ENCODE peak calls at places on chromosome 12, in six cellular contexts. One of them, this sample, is unnamed.

GRCh38 chr12:69511870-69512269 is 41.7 kb downstream of the FRS2 start:
- DNase-seq in GM23248: no peak
- DNase-seq in AG09319: no peak
- DNase-seq in ovary: no peak
- DNase-seq in memory B cell: no peak
- DNase-seq in neural progenitor cell: no peak
- DNase-seq in this sample: no peak

GRCh38 chr12:92242917-92243316 is 97.3 kb upstream of the BTG1 start:
- DNase-seq in memory B cell: no peak
- DNase-seq in AG09319: peak; percentile 7
- DNase-seq in GM23248: peak; percentile 51
- DNase-seq in ovary: no peak
- DNase-seq in neural progenitor cell: no peak
- DNase-seq in this sample: no peak

GRCh38 chr12:101780599-101780998 is 41.3 kb upstream of the SYCP3 start:
- DNase-seq in neural progenitor cell: no peak
- DNase-seq in ovary: no peak
- DNase-seq in memory B cell: no peak
- DNase-seq in AG09319: no peak
- DNase-seq in GM23248: no peak
- DNase-seq in this sample: no peak

GRCh38 chr12:94795520-94795919 is 145.2 kb upstream of the TMCC3 start:
- DNase-seq in neural progenitor cell: peak; percentile 54
- DNase-seq in AG09319: peak; percentile 7
- DNase-seq in GM23248: peak; percentile 63
- DNase-seq in ovary: peak; percentile 33
- DNase-seq in memory B cell: no peak
- DNase-seq in this sample: no peak

GRCh38 chr12:6942331-6942665 is 1.3 kb upstream of the RNU7-1 start:
- DNase-seq in neural progenitor cell: no peak
- DNase-seq in memory B cell: no peak
- DNase-seq in AG09319: no peak
- DNase-seq in GM23248: no peak
- DNase-seq in ovary: peak; percentile 64
- DNase-seq in this sample: no peak

GRCh38 chr12:123059501-123059900 is 79.0 kb downstream of the ARL6IP4 start:
- DNase-seq in ovary: no peak
- DNase-seq in AG09319: no peak
- DNase-seq in memory B cell: no peak
- DNase-seq in GM23248: no peak
- DNase-seq in neural progenitor cell: no peak
- DNase-seq in this sample: no peak

GRCh38 chr12:100199023-100199346 is 1.6 kb upstream of the ACTR6 start:
- DNase-seq in ovary: no peak
- DNase-seq in AG09319: no peak
- DNase-seq in neural progenitor cell: no peak
- DNase-seq in memory B cell: no peak
- DNase-seq in GM23248: no peak
- DNase-seq in this sample: no peak

GRCh38 chr12:82867782-82868505 is 181.2 kb downstream of the TMTC2 start:
- DNase-seq in ovary: no peak
- DNase-seq in AG09319: no peak
- DNase-seq in memory B cell: no peak
- DNase-seq in neural progenitor cell: peak; percentile 33
- DNase-seq in GM23248: no peak
- DNase-seq in this sample: no peak

GRCh38 chr12:77032406-77032805 is 33.0 kb downstream of the E2F7 start:
- DNase-seq in GM23248: peak; percentile 79
- DNase-seq in ovary: no peak
- DNase-seq in neural progenitor cell: no peak
- DNase-seq in memory B cell: no peak
- DNase-seq in AG09319: no peak
- DNase-seq in this sample: no peak

GRCh38 chr12:25550186-25550585 is 2.9 kb downstream of the LMNTD1 start:
- DNase-seq in memory B cell: no peak
- DNase-seq in neural progenitor cell: no peak
- DNase-seq in ovary: no peak
- DNase-seq in AG09319: no peak
- DNase-seq in GM23248: peak; percentile 73
- DNase-seq in this sample: no peak

GRCh38 chr12:112419269-112420133 is 754 bp downstream of the PTPN11 start:
- DNase-seq in ovary: peak; percentile 63
- DNase-seq in memory B cell: no peak
- DNase-seq in GM23248: peak; percentile 93
- DNase-seq in neural progenitor cell: peak; percentile 75
- DNase-seq in AG09319: peak; percentile 44
- DNase-seq in this sample: peak; percentile 72